ENCODE peak calls at places on chromosomes 4 and X, in six cellular contexts. P is H1, E is neuronal stem cell, Y is IMR-90, D is mesendoderm, C is trophoblast cell. Z is an unnamed sample.

GRCh38 chrX:2933125-2933900 is 4.2 kb upstream of the ARSD start:
- DNase-seq in P (no peak), E (no peak), Y (no peak), D (no peak), C (no peak), Z (no peak)

GRCh38 chrX:122817321-122817720 is 366.8 kb upstream of the GRIA3 start:
- DNase-seq in P (no peak), E (no peak), Y (no peak), D (no peak), C (no peak), Z (no peak)

GRCh38 chr4:95084584-95084983 is 326.8 kb downstream of the BMPR1B start:
- DNase-seq in P (no peak), E (no peak), Y (no peak), D (no peak), C (peak), Z (no peak)

GRCh38 chr4:38868055-38868965 is 704 bp downstream of the FAM114A1 start:
- DNase-seq in P (peak), E (peak), Y (peak), D (peak), C (peak), Z (peak)

GRCh38 chr4:169922632-169923276 is 103.4 kb downstream of the MFAP3L start:
- DNase-seq in P (no peak), E (no peak), Y (no peak), D (no peak), C (no peak), Z (no peak)

GRCh38 chr4:35695401-35695800 is 548.9 kb downstream of the ARAP2 start:
- DNase-seq in P (no peak), E (no peak), Y (no peak), D (no peak), C (no peak), Z (no peak)

GRCh38 chr4:98658287-98659105 is at the start of gene TSPAN5:
- DNase-seq in P (peak), E (peak), Y (peak), D (peak), C (peak), Z (peak)

GRCh38 chr4:95061220-95061619 is 303.5 kb downstream of the BMPR1B start:
- DNase-seq in P (no peak), E (no peak), Y (peak), D (no peak), C (no peak), Z (peak)

GRCh38 chr4:48047421-48047844 is 30.9 kb downstream of the NIPAL1 start:
- DNase-seq in P (no peak), E (no peak), Y (no peak), D (no peak), C (no peak), Z (no peak)

GRCh38 chr4:1116837-1117236 is 3.5 kb upstream of the RNF212 start:
- DNase-seq in P (no peak), E (no peak), Y (no peak), D (no peak), C (no peak), Z (no peak)

GRCh38 chr4:173685761-173686260 is 155.8 kb upstream of the HAND2 start:
- DNase-seq in P (no peak), E (no peak), Y (no peak), D (no peak), C (no peak), Z (no peak)

GRCh38 chr4:12360391-12360790 is 931.7 kb upstream of the HS3ST1 start:
- DNase-seq in P (no peak), E (no peak), Y (no peak), D (no peak), C (no peak), Z (no peak)

GRCh38 chr4:44160776-44161377 is 287.7 kb downstream of the KCTD8 start:
- DNase-seq in P (no peak), E (no peak), Y (no peak), D (no peak), C (peak), Z (no peak)

GRCh38 chr4:14178421-14178820 is 550.9 kb upstream of the BOD1L1 start:
- DNase-seq in P (no peak), E (no peak), Y (peak), D (peak), C (no peak), Z (peak)

GRCh38 chrX:48966796-48967579 is 4.7 kb downstream of the KCND1 start:
- DNase-seq in P (no peak), E (no peak), Y (peak), D (no peak), C (no peak), Z (peak)

GRCh38 chrX:41686788-41687187 is 2.0 kb upstream of the GPR34 start:
- DNase-seq in P (no peak), E (no peak), Y (no peak), D (no peak), C (no peak), Z (no peak)

GRCh38 chrX:44344194-44344593 is 722 bp upstream of the EFHC2 start:
- DNase-seq in P (no peak), E (no peak), Y (no peak), D (peak), C (peak), Z (no peak)

GRCh38 chr4:186931519-186931918 is 207.9 kb upstream of the FAT1 start:
- DNase-seq in P (no peak), E (no peak), Y (peak), D (no peak), C (no peak), Z (peak)

GRCh38 chr4:159444668-159445067 is 341.8 kb downstream of the RAPGEF2 start:
- DNase-seq in P (no peak), E (no peak), Y (peak), D (peak), C (no peak), Z (peak)

GRCh38 chr4:142121951-142122350 is 485.6 kb downstream of the IL15 start:
- DNase-seq in P (no peak), E (no peak), Y (no peak), D (no peak), C (no peak), Z (no peak)

GRCh38 chrX:7852166-7852565 is 9.2 kb downstream of the VCX start:
- DNase-seq in P (no peak), E (no peak), Y (no peak), D (peak), C (no peak), Z (no peak)

GRCh38 chrX:110219920-110220319 is 98.0 kb downstream of the AMMECR1 start:
- DNase-seq in P (no peak), E (no peak), Y (peak), D (peak), C (peak), Z (peak)

GRCh38 chrX:16587776-16588175 is 62.2 kb upstream of the S100G start:
- DNase-seq in P (no peak), E (no peak), Y (peak), D (no peak), C (no peak), Z (no peak)

GRCh38 chr4:152188801-152189200 is 347.1 kb downstream of the FBXW7 start:
- DNase-seq in P (no peak), E (no peak), Y (no peak), D (no peak), C (no peak), Z (no peak)

GRCh38 chr4:144820115-144820514 is 174.2 kb downstream of the HHIP start:
- DNase-seq in P (no peak), E (no peak), Y (peak), D (peak), C (peak), Z (no peak)

GRCh38 chr4:3571921-3572320 is 39.7 kb upstream of the LRPAP1 start:
- DNase-seq in P (no peak), E (no peak), Y (no peak), D (no peak), C (no peak), Z (no peak)

GRCh38 chr4:83054928-83055327 is 19.9 kb downstream of the COPS4 start:
- DNase-seq in P (no peak), E (no peak), Y (peak), D (no peak), C (no peak), Z (peak)

GRCh38 chrX:124455966-124456365 is 109.6 kb downstream of the SH2D1A start:
- DNase-seq in P (no peak), E (no peak), Y (no peak), D (no peak), C (no peak), Z (no peak)

GRCh38 chr4:98682719-98683118 is 24.3 kb upstream of the TSPAN5 start:
- DNase-seq in P (no peak), E (no peak), Y (peak), D (no peak), C (peak), Z (peak)

GRCh38 chr4:123096038-123096437 is 173.6 kb upstream of the NUDT6 start:
- DNase-seq in P (no peak), E (peak), Y (no peak), D (peak), C (peak), Z (peak)

GRCh38 chr4:100933628-100934027 is 413.7 kb downstream of the PPP3CA start:
- DNase-seq in P (no peak), E (no peak), Y (peak), D (peak), C (no peak), Z (peak)

GRCh38 chr4:189385098-189385497 is 555.6 kb upstream of the FRG1 start:
- DNase-seq in P (no peak), E (no peak), Y (no peak), D (no peak), C (no peak), Z (no peak)

GRCh38 chrX:56343231-56343630 is 111.1 kb downstream of the KLF8 start:
- DNase-seq in P (no peak), E (no peak), Y (no peak), D (peak), C (no peak), Z (no peak)

GRCh38 chrX:129622757-129623301 is 31.9 kb downstream of the APLN start:
- DNase-seq in P (no peak), E (peak), Y (peak), D (peak), C (peak), Z (peak)

GRCh38 chr4:75935628-75936027 is 5.2 kb downstream of the NAAA start:
- DNase-seq in P (no peak), E (no peak), Y (no peak), D (no peak), C (no peak), Z (no peak)

GRCh38 chr4:39062094-39062493 is at the start of gene KLHL5:
- DNase-seq in P (no peak), E (peak), Y (no peak), D (peak), C (no peak), Z (peak)

GRCh38 chr4:140162596-140162995 is 8.6 kb upstream of the MAML3 start:
- DNase-seq in P (no peak), E (no peak), Y (no peak), D (no peak), C (no peak), Z (no peak)
- H3K4me2 ChIP-seq in P (no peak), E (no peak), Y (peak), D (no peak), C (no peak), Z (no peak)

GRCh38 chrX:1322393-1322792 is 14.2 kb upstream of the IL3RA start:
- DNase-seq in P (no peak), E (no peak), Y (no peak), D (no peak), C (no peak), Z (peak)

GRCh38 chrX:1323315-1323714 is 13.3 kb upstream of the IL3RA start:
- DNase-seq in P (peak), E (peak), Y (no peak), D (peak), C (peak), Z (peak)

GRCh38 chrX:1325515-1326116 is 11.0 kb upstream of the IL3RA start:
- DNase-seq in P (no peak), E (no peak), Y (no peak), D (no peak), C (peak), Z (no peak)

GRCh38 chrX:1330605-1331004 is 6.0 kb upstream of the IL3RA start:
- DNase-seq in P (no peak), E (no peak), Y (no peak), D (no peak), C (no peak), Z (no peak)

GRCh38 chrX:1327651-1328304 is 8.8 kb upstream of the IL3RA start:
- DNase-seq in P (no peak), E (no peak), Y (no peak), D (no peak), C (no peak), Z (peak)
- H3K4me3 ChIP-seq in P (no peak), E (no peak), Y (no peak), D (no peak), C (no peak), Z (no peak)

DNA sequence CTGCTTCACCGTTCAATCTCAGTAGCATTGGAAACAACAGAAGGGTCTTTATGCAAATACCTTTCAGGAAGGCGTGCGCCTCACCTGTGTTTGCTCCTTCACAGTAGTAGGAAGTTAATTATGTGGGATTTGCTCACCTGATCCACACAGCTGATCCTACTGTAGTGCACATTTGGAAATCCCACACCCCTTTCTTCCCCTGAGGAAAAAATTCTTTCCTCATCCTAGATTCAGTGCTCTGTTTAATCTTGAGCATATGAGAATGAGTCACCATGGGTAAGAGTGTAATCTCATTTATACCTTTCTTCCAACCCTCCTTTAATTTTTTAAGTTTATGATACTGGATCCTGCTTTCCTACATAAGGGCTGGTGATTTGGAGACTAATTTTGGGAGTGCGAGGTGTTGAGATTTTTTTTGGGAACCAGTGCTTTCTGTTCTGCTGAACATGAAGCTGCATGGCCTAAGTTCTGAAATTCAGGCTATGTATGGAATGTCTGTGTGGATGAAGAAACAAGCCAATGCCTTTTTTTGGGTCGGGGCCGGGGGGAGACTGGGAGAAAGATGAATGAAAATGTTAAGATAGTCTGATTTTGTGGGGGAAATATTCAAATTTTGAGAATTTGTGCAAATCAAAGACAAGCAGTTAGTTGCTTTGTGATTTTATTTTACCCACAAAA is 19.0 kb downstream of the GAB1 start:
- DNase-seq in P (no peak), E (no peak), Y (peak), D (peak), C (peak), Z (peak)
- H2AK5ac ChIP-seq in P (no peak), E (no peak), Y (peak), D (no peak), C (no peak), Z (no peak)

DNA sequence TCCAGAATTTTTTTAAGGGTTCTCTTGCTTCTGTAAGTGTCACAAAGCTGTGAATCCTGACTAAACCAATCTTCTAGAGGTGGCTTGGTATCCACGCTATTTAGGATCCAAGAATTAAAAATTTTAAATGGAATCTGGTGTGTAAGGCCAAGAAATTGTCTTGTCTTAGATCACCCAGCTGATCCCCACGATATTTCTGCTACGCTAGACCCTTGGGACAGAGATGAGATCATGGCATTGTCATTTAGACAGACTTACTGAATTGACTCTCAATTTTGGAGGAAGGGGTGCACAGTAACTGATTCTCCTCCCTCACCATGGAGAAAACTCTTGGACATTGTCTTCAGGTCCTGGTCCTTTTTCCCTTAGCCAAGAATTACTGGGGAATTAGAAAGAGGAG is 5.7 kb downstream of the GPRIN3 start:
- DNase-seq in P (no peak), E (no peak), Y (no peak), D (no peak), C (no peak), Z (no peak)
- H3K4me2 ChIP-seq in P (no peak), E (no peak), Y (no peak), D (no peak), C (no peak), Z (no peak)

DNA sequence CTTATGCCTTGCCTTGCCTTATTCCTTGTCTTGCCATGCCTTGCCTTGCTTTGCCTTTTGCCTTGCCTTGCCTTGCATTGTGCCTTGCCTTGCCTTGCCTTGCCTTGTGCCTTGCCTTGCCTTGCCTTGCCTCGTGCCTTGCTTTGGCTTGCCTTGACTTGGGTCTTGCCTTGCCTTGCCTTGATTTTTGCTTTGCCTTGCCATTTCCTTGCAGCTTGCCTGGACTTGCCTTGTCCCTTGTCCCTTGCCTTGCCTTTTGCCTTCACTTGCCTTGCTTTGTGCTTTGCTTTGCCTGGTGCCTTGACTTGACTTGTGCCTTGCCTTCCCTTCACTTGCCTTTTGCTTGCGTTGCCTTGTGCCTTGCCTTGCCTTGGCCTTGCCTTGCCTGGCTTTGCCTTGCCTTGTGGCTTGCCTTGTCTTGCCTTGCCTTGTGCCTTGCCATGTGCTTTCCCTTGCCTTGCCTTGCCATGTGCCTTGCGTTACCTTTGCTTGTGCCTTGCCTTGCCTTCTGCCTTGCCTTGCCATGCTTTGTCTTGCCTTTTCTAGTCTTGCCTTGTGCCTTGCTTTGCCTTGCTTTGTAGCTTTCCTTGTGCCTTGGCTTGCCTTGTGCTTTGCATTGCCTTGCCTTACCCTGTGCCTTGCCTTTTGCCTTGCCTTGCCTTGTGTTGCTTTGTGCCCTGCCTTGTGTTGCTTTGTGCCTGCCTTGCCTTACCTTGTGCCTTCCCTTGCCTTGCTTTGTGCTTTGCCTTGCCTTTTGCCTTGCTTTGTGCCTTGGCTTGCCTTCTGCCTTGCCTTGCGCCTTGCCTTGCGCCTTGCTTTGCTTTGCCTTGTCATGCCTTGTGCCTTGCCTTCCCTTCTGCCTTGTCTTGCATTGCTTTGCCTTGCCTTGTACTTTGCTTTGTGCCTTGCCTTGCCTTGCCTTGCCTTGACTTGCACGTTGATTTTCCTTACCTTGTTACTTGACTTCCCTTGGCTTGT is 92.8 kb downstream of the TAB3 start:
- DNase-seq in P (no peak), E (no peak), Y (no peak), D (no peak), C (no peak), Z (no peak)
- H3K4me3 ChIP-seq in P (no peak), E (no peak), Y (no peak), D (no peak), C (peak), Z (no peak)

GRCh38 chrX:39818750-39819149 is 279.0 kb downstream of the BCOR start:
- DNase-seq in P (no peak), E (no peak), Y (no peak), D (no peak), C (no peak), Z (no peak)

GRCh38 chrX:39815621-39816020 is 282.1 kb downstream of the BCOR start:
- DNase-seq in P (no peak), E (no peak), Y (peak), D (peak), C (no peak), Z (peak)

GRCh38 chrX:39814391-39814790 is 283.4 kb downstream of the BCOR start:
- DNase-seq in P (no peak), E (no peak), Y (peak), D (no peak), C (no peak), Z (no peak)

GRCh38 chrX:39818071-39818470 is 279.7 kb downstream of the BCOR start:
- DNase-seq in P (no peak), E (no peak), Y (no peak), D (no peak), C (no peak), Z (no peak)

GRCh38 chrX:39816871-39817731 is 280.7 kb downstream of the BCOR start:
- DNase-seq in P (peak), E (no peak), Y (peak), D (peak), C (no peak), Z (peak)
- H2AK5ac ChIP-seq in P (peak), E (no peak), Y (no peak), D (no peak), C (no peak), Z (no peak)

DNA sequence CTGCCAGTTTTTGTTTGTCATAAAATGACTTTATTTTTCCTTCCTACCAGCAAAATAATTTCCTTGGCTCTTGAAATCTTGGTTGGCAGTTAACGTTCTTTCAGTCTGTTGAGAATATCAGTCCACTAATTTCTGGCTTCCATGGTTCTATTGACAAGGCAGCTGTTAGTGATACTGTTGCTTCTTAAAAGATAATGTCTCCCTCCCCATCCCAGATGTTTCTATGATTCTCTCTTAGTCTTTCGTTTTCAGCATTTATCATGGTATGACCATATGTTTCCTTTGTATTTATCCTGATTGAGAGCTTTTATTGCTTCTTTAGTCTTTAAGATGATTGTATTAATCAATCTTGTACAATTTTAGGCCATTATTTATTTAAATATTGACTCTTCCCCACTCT is 81.1 kb upstream of the STK26 start:
- DNase-seq in P (no peak), E (no peak), Y (no peak), D (no peak), C (no peak), Z (no peak)
- H3K4me2 ChIP-seq in P (no peak), E (no peak), Y (no peak), D (no peak), C (no peak), Z (no peak)

DNA sequence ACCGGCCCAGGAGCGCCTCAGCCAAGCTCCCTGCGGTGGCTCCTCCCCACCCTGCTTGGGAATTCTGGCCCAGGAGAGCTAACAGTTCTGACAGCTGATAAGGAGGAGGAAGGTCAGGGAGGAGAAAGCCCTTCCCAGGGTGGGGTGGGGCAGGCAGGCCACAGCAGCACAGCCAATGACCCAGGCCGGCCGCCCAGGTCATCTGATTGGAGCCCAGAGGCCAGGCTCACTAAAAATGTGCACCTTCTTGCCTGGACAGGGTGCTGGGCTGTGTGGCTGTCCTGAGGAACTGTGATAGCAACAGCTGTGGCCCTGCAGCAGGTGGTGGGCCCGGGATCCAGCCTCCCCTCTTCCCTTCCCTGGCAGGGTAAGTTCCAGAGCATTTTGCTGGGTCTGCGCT is 17.2 kb upstream of the SH3TC1 start:
- DNase-seq in P (no peak), E (no peak), Y (no peak), D (peak), C (peak), Z (no peak)
- H3K4me3 ChIP-seq in P (no peak), E (no peak), Y (no peak), D (no peak), C (no peak), Z (no peak)

Z was measured in mesenchymal stem cell.